ENCODE peak calls at places on chromosomes 2 and 18, in five cellular contexts. Y, N, O, Q and W are unnamed samples.

GRCh38 chr2:25833566-25833965 is 44.7 kb downstream of the ASXL2 start:
- DNase-seq in Y (no peak), N (no peak), O (no peak), Q (peak; percentile 56), W (no peak)

GRCh38 chr2:149661844-149662243 is 74.3 kb upstream of the MMADHC start:
- DNase-seq in Y (peak; percentile 89), N (no peak), O (peak; percentile 34), Q (peak; percentile 83), W (no peak)

GRCh38 chr2:233979748-233980147 is 62.6 kb downstream of the TRPM8 start:
- DNase-seq in Y (peak; percentile 43), N (no peak), O (no peak), Q (no peak), W (no peak)

GRCh38 chr2:171523969-171524401 is 1.7 kb downstream of the CYBRD1 start:
- DNase-seq in Y (peak; percentile 80), N (no peak), O (peak; percentile 61), Q (peak; percentile 67), W (no peak)

GRCh38 chr2:238501311-238501710 is 74.6 kb downstream of the ASB1 start:
- DNase-seq in Y (no peak), N (no peak), O (no peak), Q (no peak), W (no peak)

GRCh38 chr18:60506190-60506589 is 133.6 kb upstream of the MC4R start:
- DNase-seq in Y (peak; percentile 17), N (no peak), O (no peak), Q (no peak), W (no peak)

GRCh38 chr2:168231609-168232241 is 15.7 kb downstream of the STK39 start:
- DNase-seq in Y (no peak), N (no peak), O (no peak), Q (no peak), W (no peak)

GRCh38 chr2:163469561-163469962 is 266.2 kb downstream of the FIGN start:
- DNase-seq in Y (no peak), N (no peak), O (no peak), Q (peak; percentile 55), W (no peak)

GRCh38 chr2:10407841-10408648 is 40.1 kb downstream of the ODC1 start:
- DNase-seq in Y (peak; percentile 93), N (no peak), O (peak; percentile 89), Q (peak; percentile 74), W (peak; percentile 74)

GRCh38 chr2:101012706-101013181 is 10.7 kb downstream of the RPL31 start:
- DNase-seq in Y (peak; percentile 39), N (peak; percentile 45), O (no peak), Q (peak; percentile 63), W (no peak)

GRCh38 chr2:146579154-146579930 is 1265.5 kb upstream of the ACVR2A start:
- DNase-seq in Y (peak; percentile 71), N (no peak), O (peak; percentile 24), Q (peak; percentile 85), W (no peak)

GRCh38 chr18:70288851-70289328 is at the start of gene SOCS6:
- DNase-seq in Y (no peak), N (peak; percentile 89), O (no peak), Q (peak; percentile 73), W (peak; percentile 79)

GRCh38 chr18:36808681-36809080 is 20.1 kb downstream of the TPGS2 start:
- DNase-seq in Y (no peak), N (no peak), O (peak; percentile 54), Q (peak; percentile 43), W (no peak)

GRCh38 chr2:205409403-205409802 is 272.9 kb upstream of the NRP2 start:
- DNase-seq in Y (peak; percentile 13), N (no peak), O (peak; percentile 26), Q (no peak), W (no peak)

GRCh38 chr2:170313636-170314348 is 135.8 kb downstream of the MYO3B start:
- DNase-seq in Y (peak; percentile 50), N (no peak), O (no peak), Q (no peak), W (no peak)

GRCh38 chr2:11056614-11057013 is 98.7 kb upstream of the SLC66A3 start:
- DNase-seq in Y (peak; percentile 71), N (peak; percentile 42), O (peak; percentile 51), Q (peak; percentile 80), W (no peak)

GRCh38 chr2:147197754-147198153 is 647.1 kb upstream of the ACVR2A start:
- DNase-seq in Y (no peak), N (no peak), O (no peak), Q (no peak), W (no peak)

GRCh38 chr2:216001612-216002215 is 11.6 kb downstream of the MREG start:
- DNase-seq in Y (no peak), N (no peak), O (no peak), Q (no peak), W (peak; percentile 43)

GRCh38 chr2:58923869-58924268 is 682.7 kb upstream of the FANCL start:
- DNase-seq in Y (peak; percentile 30), N (no peak), O (no peak), Q (peak; percentile 85), W (no peak)

GRCh38 chr2:8636691-8637636 is 44.9 kb upstream of the ID2 start:
- DNase-seq in Y (no peak), N (no peak), O (no peak), Q (peak; percentile 67), W (no peak)

GRCh38 chr2:150292192-150292591 is 195.3 kb downstream of the RND3 start:
- DNase-seq in Y (no peak), N (no peak), O (no peak), Q (no peak), W (no peak)

GRCh38 chr2:39141346-39142011 is 20.6 kb upstream of the SOS1 start:
- DNase-seq in Y (no peak), N (peak; percentile 29), O (no peak), Q (no peak), W (no peak)

GRCh38 chr2:33307659-33308311 is 168.7 kb upstream of the RASGRP3 start:
- DNase-seq in Y (no peak), N (no peak), O (no peak), Q (no peak), W (no peak)

GRCh38 chr2:62382757-62383156 is 123.2 kb downstream of the TMEM17 start:
- DNase-seq in Y (no peak), N (no peak), O (no peak), Q (peak; percentile 76), W (no peak)

DNA sequence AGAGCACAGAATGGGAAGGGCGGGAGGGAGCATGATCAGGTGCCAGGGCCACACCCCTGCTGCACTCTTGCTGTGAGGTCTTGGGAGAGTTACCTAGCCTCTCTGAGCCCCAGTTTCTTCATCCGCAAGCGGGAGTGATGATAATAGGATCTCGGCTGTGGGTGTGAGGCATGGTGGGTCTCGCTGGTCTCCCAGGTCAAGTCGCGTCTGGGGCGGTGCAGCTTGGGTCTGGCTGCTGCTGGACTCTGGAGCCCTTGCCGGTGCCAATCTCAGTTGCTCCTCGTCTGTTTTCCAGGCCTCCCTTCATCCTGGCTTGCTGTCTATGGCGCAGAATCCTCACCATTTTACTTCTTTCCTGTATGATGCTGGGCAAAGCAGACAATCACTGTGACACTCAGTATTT is 130.3 kb upstream of the RAB12 start:
- DNase-seq in Y (no peak), N (no peak), O (no peak), Q (no peak), W (no peak)
- TF ChIP-seq CTCF in Y (no peak), N (no peak), O (no peak), Q (no peak), W (no peak)

GRCh38 chr2:949384-949893 is 1.2 kb upstream of the SNTG2 start:
- DNase-seq in Y (no peak), N (no peak), O (no peak), Q (no peak), W (no peak)
- TF ChIP-seq CTCF in Y (no peak), N (no peak), O (no peak), Q (no peak), W (no peak)

DNA sequence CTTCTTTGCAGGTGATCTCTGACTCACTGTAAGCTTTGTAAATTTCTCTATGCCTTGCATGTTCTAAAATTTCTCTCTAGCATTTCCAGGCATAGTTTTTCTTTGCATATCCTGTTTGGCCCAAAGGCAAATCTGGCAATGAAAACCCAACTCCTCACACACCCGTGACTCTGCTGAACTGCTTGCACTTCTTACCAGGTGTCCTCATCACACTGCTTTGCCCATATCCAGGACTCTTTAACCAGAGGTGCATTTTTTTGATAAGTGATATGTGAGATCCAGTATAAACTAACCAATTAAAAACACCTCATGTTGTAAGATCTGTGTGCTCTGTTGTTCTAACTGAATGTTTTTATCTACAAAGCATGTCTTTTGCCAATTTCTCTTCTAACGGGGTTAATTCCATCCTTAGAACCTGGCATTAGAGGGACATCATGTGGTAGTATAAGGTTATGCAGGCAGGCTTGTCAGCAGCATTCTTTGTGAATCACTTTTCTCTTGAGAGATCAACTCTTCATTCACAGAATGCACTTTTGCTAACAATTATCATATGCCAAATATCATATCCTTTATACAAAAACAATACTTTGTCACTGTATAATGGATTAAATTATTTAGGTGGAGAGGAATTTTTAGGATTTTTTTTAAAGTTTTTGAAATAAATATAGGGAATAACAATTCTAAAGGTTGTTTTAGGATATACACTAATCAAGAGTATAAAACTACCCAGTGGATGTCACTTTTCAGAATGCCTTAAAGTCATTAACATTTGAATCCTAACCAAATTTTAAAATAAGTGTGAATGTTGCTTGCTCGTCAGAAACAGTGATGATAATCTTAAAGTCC is 20.8 kb upstream of the TMX3 start:
- DNase-seq in Y (peak; percentile 54), N (peak; percentile 58), O (no peak), Q (peak; percentile 87), W (peak; percentile 57)
- TF ChIP-seq CTCF in Y (peak; percentile 63), N (peak; percentile 89), O (peak; percentile 79), Q (peak; percentile 80), W (peak; percentile 78)

DNA sequence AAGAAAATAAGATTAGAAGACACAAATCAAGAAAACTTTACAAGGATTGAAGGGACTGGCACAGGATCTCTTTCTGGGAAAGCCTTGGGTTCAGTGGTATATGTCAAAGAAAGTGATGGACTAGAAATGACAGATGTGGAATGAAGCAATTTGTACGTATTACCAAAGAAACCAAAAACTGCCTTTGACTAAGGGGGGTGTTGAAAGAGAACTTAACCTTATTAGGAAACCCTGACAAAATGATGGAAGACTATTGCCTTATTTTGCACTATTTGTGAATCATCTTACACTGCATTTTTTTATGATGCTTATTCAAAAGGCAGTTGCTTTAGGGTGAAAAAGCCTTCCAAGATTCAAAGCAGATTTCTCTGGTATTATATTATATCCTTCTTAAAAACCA is 4.1 kb downstream of the TSGA10 start:
- DNase-seq in Y (no peak), N (no peak), O (no peak), Q (no peak), W (no peak)
- TF ChIP-seq CTCF in Y (no peak), N (no peak), O (no peak), Q (no peak), W (no peak)

GRCh38 chr2:219225350-219225749 is 4.1 kb downstream of the ATG9A start:
- DNase-seq in Y (no peak), N (no peak), O (no peak), Q (no peak), W (no peak)

GRCh38 chr2:219228745-219229374 is 576 bp downstream of the ATG9A start:
- DNase-seq in Y (no peak), N (no peak), O (no peak), Q (no peak), W (peak; percentile 76)

GRCh38 chr2:219228026-219228744 is 1.3 kb downstream of the ATG9A start:
- DNase-seq in Y (no peak), N (no peak), O (no peak), Q (no peak), W (no peak)

GRCh38 chr2:219230201-219230540 is 565 bp downstream of the ANKZF1 start:
- DNase-seq in Y (peak; percentile 55), N (peak; percentile 65), O (no peak), Q (peak; percentile 53), W (peak; percentile 48)

GRCh38 chr2:219229375-219230200 is at the start of the genes ANKZF1 and ATG9A:
- DNase-seq in Y (peak; percentile 97), N (peak; percentile 98), O (peak; percentile 97), Q (peak; percentile 99), W (peak; percentile 99)
- TF ChIP-seq CTCF in Y (no peak), N (no peak), O (no peak), Q (no peak), W (no peak)

GRCh38 chr2:192194866-192195547 is at the start of gene TMEFF2:
- DNase-seq in Y (no peak), N (peak; percentile 98), O (no peak), Q (peak; percentile 83), W (peak; percentile 41)
- TF ChIP-seq CTCF in Y (no peak), N (peak; percentile 62), O (peak; percentile 23), Q (peak; percentile 34), W (no peak)